ENCODE peak calls at places on chromosomes 13 and 19, in seven cellular contexts. U, Z, Q, J, O, M and B are unnamed samples.

GRCh38 chr19:14181906-14182305 is 24.1 kb downstream of the ADGRL1 start:
- DNase-seq in U (no peak), Z (no peak), Q (no peak), J (no peak), O (no peak), M (no peak), B (no peak)

GRCh38 chr19:6519289-6519688 is 11.5 kb upstream of the TNFSF9 start:
- DNase-seq in U (no peak), Z (no peak), Q (no peak), J (peak; percentile 79), O (no peak), M (no peak), B (no peak)

GRCh38 chr19:1289395-1290244 is 3.9 kb downstream of the EFNA2 start:
- DNase-seq in U (no peak), Z (no peak), Q (no peak), J (no peak), O (no peak), M (no peak), B (no peak)

GRCh38 chr13:48804836-48805601 is 151.3 kb downstream of the CYSLTR2 start:
- DNase-seq in U (no peak), Z (no peak), Q (no peak), J (peak; percentile 56), O (no peak), M (no peak), B (no peak)

GRCh38 chr13:105074756-105075155 is 1460.7 kb downstream of the EFNB2 start:
- DNase-seq in U (no peak), Z (no peak), Q (no peak), J (no peak), O (no peak), M (no peak), B (no peak)

GRCh38 chr13:79194727-79195126 is 211.3 kb downstream of the RBM26 start:
- DNase-seq in U (no peak), Z (no peak), Q (no peak), J (no peak), O (no peak), M (no peak), B (no peak)

GRCh38 chr19:37994823-37995130 is 87.8 kb downstream of the SIPA1L3 start:
- DNase-seq in U (no peak), Z (no peak), Q (no peak), J (no peak), O (no peak), M (no peak), B (no peak)

GRCh38 chr19:53132231-53132991 is at the start of gene ZNF415:
- DNase-seq in U (peak; percentile 85), Z (no peak), Q (peak; percentile 95), J (peak; percentile 62), O (peak; percentile 63), M (peak; percentile 69), B (no peak)

GRCh38 chr13:95237310-95237870 is 63.9 kb downstream of the ABCC4 start:
- DNase-seq in U (no peak), Z (no peak), Q (no peak), J (no peak), O (no peak), M (no peak), B (no peak)

GRCh38 chr13:67230774-67231480 is 791 bp upstream of the PCDH9 start:
- DNase-seq in U (peak; percentile 59), Z (peak; percentile 45), Q (peak; percentile 69), J (peak; percentile 67), O (no peak), M (peak; percentile 72), B (no peak)

GRCh38 chr19:36373638-36374156 is 5.3 kb downstream of the ZFP14 start:
- DNase-seq in U (no peak), Z (no peak), Q (no peak), J (no peak), O (no peak), M (no peak), B (no peak)